ENCODE peak calls at places on chromosome 3, in seven cellular contexts. One of them, this sample, is unnamed.

GRCh38 chr3:13091898-13092620 is 18.8 kb upstream of the IQSEC1 start:
- DNase-seq in stimulated activated CD4-positive, alpha-beta T cell treated with anti-CD3 and anti-CD28 coated beads, Interleukin-2, amount 100 ng/mL, for 48 hours: peak
- DNase-seq in stimulated activated CD8-positive, alpha-beta memory T cell treated with anti-CD3 and anti-CD28 coated beads, Interleukin-15, amount 100 ng/mL, for 1 hour: peak
- DNase-seq in NCI-H2081: peak
- DNase-seq in activated effector memory CD4-positive, alpha-beta T cell treated with Interleukin-2 at 50 U/mL for 16 hours: peak
- DNase-seq in aorta: peak
- DNase-seq in A172: peak
- DNase-seq in this sample: peak

GRCh38 chr3:20930034-20930433 is 744.0 kb upstream of the SGO1 start:
- DNase-seq in stimulated activated CD8-positive, alpha-beta memory T cell treated with anti-CD3 and anti-CD28 coated beads, Interleukin-15, amount 100 ng/mL, for 1 hour: no peak
- DNase-seq in A172: no peak
- DNase-seq in NCI-H2081: peak
- DNase-seq in aorta: no peak
- DNase-seq in activated effector memory CD4-positive, alpha-beta T cell treated with Interleukin-2 at 50 U/mL for 16 hours: no peak
- DNase-seq in stimulated activated CD4-positive, alpha-beta T cell treated with anti-CD3 and anti-CD28 coated beads, Interleukin-2, amount 100 ng/mL, for 48 hours: no peak
- DNase-seq in this sample: no peak

GRCh38 chr3:123724306-123724705 is 139.5 kb upstream of the HACD2 start:
- DNase-seq in A172: no peak
- DNase-seq in aorta: no peak
- DNase-seq in activated effector memory CD4-positive, alpha-beta T cell treated with Interleukin-2 at 50 U/mL for 16 hours: no peak
- DNase-seq in stimulated activated CD8-positive, alpha-beta memory T cell treated with anti-CD3 and anti-CD28 coated beads, Interleukin-15, amount 100 ng/mL, for 1 hour: no peak
- DNase-seq in stimulated activated CD4-positive, alpha-beta T cell treated with anti-CD3 and anti-CD28 coated beads, Interleukin-2, amount 100 ng/mL, for 48 hours: no peak
- DNase-seq in NCI-H2081: no peak
- DNase-seq in this sample: no peak

GRCh38 chr3:197730200-197730599 is 6.5 kb downstream of the RUBCN start:
- DNase-seq in A172: peak
- DNase-seq in stimulated activated CD4-positive, alpha-beta T cell treated with anti-CD3 and anti-CD28 coated beads, Interleukin-2, amount 100 ng/mL, for 48 hours: no peak
- DNase-seq in stimulated activated CD8-positive, alpha-beta memory T cell treated with anti-CD3 and anti-CD28 coated beads, Interleukin-15, amount 100 ng/mL, for 1 hour: no peak
- DNase-seq in aorta: no peak
- DNase-seq in NCI-H2081: no peak
- DNase-seq in activated effector memory CD4-positive, alpha-beta T cell treated with Interleukin-2 at 50 U/mL for 16 hours: no peak
- DNase-seq in this sample: no peak

GRCh38 chr3:153166206-153166605 is 4.2 kb downstream of the RAP2B start:
- DNase-seq in NCI-H2081: no peak
- DNase-seq in stimulated activated CD4-positive, alpha-beta T cell treated with anti-CD3 and anti-CD28 coated beads, Interleukin-2, amount 100 ng/mL, for 48 hours: no peak
- DNase-seq in aorta: no peak
- DNase-seq in stimulated activated CD8-positive, alpha-beta memory T cell treated with anti-CD3 and anti-CD28 coated beads, Interleukin-15, amount 100 ng/mL, for 1 hour: peak
- DNase-seq in activated effector memory CD4-positive, alpha-beta T cell treated with Interleukin-2 at 50 U/mL for 16 hours: no peak
- DNase-seq in A172: peak
- DNase-seq in this sample: no peak

GRCh38 chr3:187839422-187839821 is 94.2 kb upstream of the BCL6 start:
- DNase-seq in NCI-H2081: no peak
- DNase-seq in stimulated activated CD4-positive, alpha-beta T cell treated with anti-CD3 and anti-CD28 coated beads, Interleukin-2, amount 100 ng/mL, for 48 hours: no peak
- DNase-seq in activated effector memory CD4-positive, alpha-beta T cell treated with Interleukin-2 at 50 U/mL for 16 hours: no peak
- DNase-seq in A172: no peak
- DNase-seq in stimulated activated CD8-positive, alpha-beta memory T cell treated with anti-CD3 and anti-CD28 coated beads, Interleukin-15, amount 100 ng/mL, for 1 hour: no peak
- DNase-seq in aorta: no peak
- DNase-seq in this sample: no peak

GRCh38 chr3:194937144-194937543 is 251.5 kb downstream of the FAM43A start:
- DNase-seq in stimulated activated CD4-positive, alpha-beta T cell treated with anti-CD3 and anti-CD28 coated beads, Interleukin-2, amount 100 ng/mL, for 48 hours: no peak
- DNase-seq in activated effector memory CD4-positive, alpha-beta T cell treated with Interleukin-2 at 50 U/mL for 16 hours: no peak
- DNase-seq in aorta: no peak
- DNase-seq in NCI-H2081: no peak
- DNase-seq in stimulated activated CD8-positive, alpha-beta memory T cell treated with anti-CD3 and anti-CD28 coated beads, Interleukin-15, amount 100 ng/mL, for 1 hour: no peak
- DNase-seq in A172: no peak
- DNase-seq in this sample: no peak

GRCh38 chr3:9534429-9534828 is 19.2 kb downstream of the LHFPL4 start:
- DNase-seq in NCI-H2081: no peak
- DNase-seq in stimulated activated CD8-positive, alpha-beta memory T cell treated with anti-CD3 and anti-CD28 coated beads, Interleukin-15, amount 100 ng/mL, for 1 hour: no peak
- DNase-seq in stimulated activated CD4-positive, alpha-beta T cell treated with anti-CD3 and anti-CD28 coated beads, Interleukin-2, amount 100 ng/mL, for 48 hours: no peak
- DNase-seq in aorta: no peak
- DNase-seq in A172: no peak
- DNase-seq in activated effector memory CD4-positive, alpha-beta T cell treated with Interleukin-2 at 50 U/mL for 16 hours: no peak
- DNase-seq in this sample: no peak

GRCh38 chr3:143283432-143284128 is 164.0 kb downstream of the CHST2 start:
- DNase-seq in activated effector memory CD4-positive, alpha-beta T cell treated with Interleukin-2 at 50 U/mL for 16 hours: no peak
- DNase-seq in aorta: no peak
- DNase-seq in stimulated activated CD4-positive, alpha-beta T cell treated with anti-CD3 and anti-CD28 coated beads, Interleukin-2, amount 100 ng/mL, for 48 hours: no peak
- DNase-seq in NCI-H2081: no peak
- DNase-seq in A172: peak
- DNase-seq in stimulated activated CD8-positive, alpha-beta memory T cell treated with anti-CD3 and anti-CD28 coated beads, Interleukin-15, amount 100 ng/mL, for 1 hour: no peak
- DNase-seq in this sample: no peak

GRCh38 chr3:63251499-63251898 is 26.6 kb upstream of the SYNPR start:
- DNase-seq in aorta: no peak
- DNase-seq in activated effector memory CD4-positive, alpha-beta T cell treated with Interleukin-2 at 50 U/mL for 16 hours: no peak
- DNase-seq in stimulated activated CD8-positive, alpha-beta memory T cell treated with anti-CD3 and anti-CD28 coated beads, Interleukin-15, amount 100 ng/mL, for 1 hour: no peak
- DNase-seq in NCI-H2081: no peak
- DNase-seq in A172: no peak
- DNase-seq in stimulated activated CD4-positive, alpha-beta T cell treated with anti-CD3 and anti-CD28 coated beads, Interleukin-2, amount 100 ng/mL, for 48 hours: no peak
- DNase-seq in this sample: no peak

GRCh38 chr3:2544212-2544611 is 445.5 kb downstream of the CNTN4 start:
- DNase-seq in A172: no peak
- DNase-seq in NCI-H2081: no peak
- DNase-seq in activated effector memory CD4-positive, alpha-beta T cell treated with Interleukin-2 at 50 U/mL for 16 hours: no peak
- DNase-seq in stimulated activated CD4-positive, alpha-beta T cell treated with anti-CD3 and anti-CD28 coated beads, Interleukin-2, amount 100 ng/mL, for 48 hours: no peak
- DNase-seq in stimulated activated CD8-positive, alpha-beta memory T cell treated with anti-CD3 and anti-CD28 coated beads, Interleukin-15, amount 100 ng/mL, for 1 hour: no peak
- DNase-seq in aorta: no peak
- DNase-seq in this sample: no peak

GRCh38 chr3:170429050-170429449 is 10.4 kb downstream of the CLDN11 start:
- DNase-seq in activated effector memory CD4-positive, alpha-beta T cell treated with Interleukin-2 at 50 U/mL for 16 hours: no peak
- DNase-seq in NCI-H2081: no peak
- DNase-seq in aorta: no peak
- DNase-seq in A172: peak
- DNase-seq in stimulated activated CD4-positive, alpha-beta T cell treated with anti-CD3 and anti-CD28 coated beads, Interleukin-2, amount 100 ng/mL, for 48 hours: no peak
- DNase-seq in stimulated activated CD8-positive, alpha-beta memory T cell treated with anti-CD3 and anti-CD28 coated beads, Interleukin-15, amount 100 ng/mL, for 1 hour: no peak
- DNase-seq in this sample: no peak

GRCh38 chr3:187702507-187703033 is at the start of gene RTP2:
- DNase-seq in stimulated activated CD4-positive, alpha-beta T cell treated with anti-CD3 and anti-CD28 coated beads, Interleukin-2, amount 100 ng/mL, for 48 hours: no peak
- DNase-seq in activated effector memory CD4-positive, alpha-beta T cell treated with Interleukin-2 at 50 U/mL for 16 hours: no peak
- DNase-seq in aorta: no peak
- DNase-seq in stimulated activated CD8-positive, alpha-beta memory T cell treated with anti-CD3 and anti-CD28 coated beads, Interleukin-15, amount 100 ng/mL, for 1 hour: no peak
- DNase-seq in NCI-H2081: no peak
- DNase-seq in A172: no peak
- DNase-seq in this sample: no peak

GRCh38 chr3:15711281-15711680 is 86.5 kb downstream of the ANKRD28 start:
- DNase-seq in activated effector memory CD4-positive, alpha-beta T cell treated with Interleukin-2 at 50 U/mL for 16 hours: no peak
- DNase-seq in aorta: no peak
- DNase-seq in A172: no peak
- DNase-seq in NCI-H2081: no peak
- DNase-seq in stimulated activated CD8-positive, alpha-beta memory T cell treated with anti-CD3 and anti-CD28 coated beads, Interleukin-15, amount 100 ng/mL, for 1 hour: no peak
- DNase-seq in stimulated activated CD4-positive, alpha-beta T cell treated with anti-CD3 and anti-CD28 coated beads, Interleukin-2, amount 100 ng/mL, for 48 hours: no peak
- DNase-seq in this sample: no peak

GRCh38 chr3:141796436-141797166 is 33.4 kb downstream of the GRK7 start:
- DNase-seq in activated effector memory CD4-positive, alpha-beta T cell treated with Interleukin-2 at 50 U/mL for 16 hours: peak
- DNase-seq in stimulated activated CD4-positive, alpha-beta T cell treated with anti-CD3 and anti-CD28 coated beads, Interleukin-2, amount 100 ng/mL, for 48 hours: peak
- DNase-seq in stimulated activated CD8-positive, alpha-beta memory T cell treated with anti-CD3 and anti-CD28 coated beads, Interleukin-15, amount 100 ng/mL, for 1 hour: peak
- DNase-seq in NCI-H2081: no peak
- DNase-seq in aorta: no peak
- DNase-seq in A172: no peak
- DNase-seq in this sample: peak

GRCh38 chr3:196082471-196082971 is 631 bp upstream of the TFRC start:
- DNase-seq in NCI-H2081: no peak
- DNase-seq in activated effector memory CD4-positive, alpha-beta T cell treated with Interleukin-2 at 50 U/mL for 16 hours: no peak
- DNase-seq in aorta: no peak
- DNase-seq in A172: peak
- DNase-seq in stimulated activated CD8-positive, alpha-beta memory T cell treated with anti-CD3 and anti-CD28 coated beads, Interleukin-15, amount 100 ng/mL, for 1 hour: no peak
- DNase-seq in stimulated activated CD4-positive, alpha-beta T cell treated with anti-CD3 and anti-CD28 coated beads, Interleukin-2, amount 100 ng/mL, for 48 hours: no peak
- DNase-seq in this sample: no peak

GRCh38 chr3:73674280-73674679 is 49.5 kb upstream of the PDZRN3 start:
- DNase-seq in aorta: no peak
- DNase-seq in A172: no peak
- DNase-seq in NCI-H2081: peak
- DNase-seq in activated effector memory CD4-positive, alpha-beta T cell treated with Interleukin-2 at 50 U/mL for 16 hours: no peak
- DNase-seq in stimulated activated CD8-positive, alpha-beta memory T cell treated with anti-CD3 and anti-CD28 coated beads, Interleukin-15, amount 100 ng/mL, for 1 hour: no peak
- DNase-seq in stimulated activated CD4-positive, alpha-beta T cell treated with anti-CD3 and anti-CD28 coated beads, Interleukin-2, amount 100 ng/mL, for 48 hours: no peak
- DNase-seq in this sample: no peak

GRCh38 chr3:114496874-114497273 is 203.0 kb downstream of the TIGIT start:
- DNase-seq in activated effector memory CD4-positive, alpha-beta T cell treated with Interleukin-2 at 50 U/mL for 16 hours: no peak
- DNase-seq in aorta: no peak
- DNase-seq in stimulated activated CD4-positive, alpha-beta T cell treated with anti-CD3 and anti-CD28 coated beads, Interleukin-2, amount 100 ng/mL, for 48 hours: no peak
- DNase-seq in A172: no peak
- DNase-seq in NCI-H2081: no peak
- DNase-seq in stimulated activated CD8-positive, alpha-beta memory T cell treated with anti-CD3 and anti-CD28 coated beads, Interleukin-15, amount 100 ng/mL, for 1 hour: no peak
- DNase-seq in this sample: no peak

GRCh38 chr3:46930945-46931403 is 45.6 kb downstream of the CCDC12 start:
- DNase-seq in aorta: peak
- DNase-seq in NCI-H2081: no peak
- DNase-seq in activated effector memory CD4-positive, alpha-beta T cell treated with Interleukin-2 at 50 U/mL for 16 hours: no peak
- DNase-seq in stimulated activated CD4-positive, alpha-beta T cell treated with anti-CD3 and anti-CD28 coated beads, Interleukin-2, amount 100 ng/mL, for 48 hours: no peak
- DNase-seq in stimulated activated CD8-positive, alpha-beta memory T cell treated with anti-CD3 and anti-CD28 coated beads, Interleukin-15, amount 100 ng/mL, for 1 hour: no peak
- DNase-seq in A172: no peak
- DNase-seq in this sample: no peak